ENCODE peak calls at places on chromosomes 13 and 19, in four cellular contexts. One of them, this sample, is unnamed.
A peak's percentile ranks its signal among the peaks of the same experiment; 100 is the strongest.

GRCh38 chr13:108755084-108755483 is 125.7 kb downstream of the MYO16 start:
- DNase-seq in hepatocyte: no peak
- DNase-seq in pancreas: no peak
- DNase-seq in left ventricle myocardium inferior: no peak
- DNase-seq in this sample: no peak

GRCh38 chr13:30810261-30810701 is 74.9 kb downstream of the ALOX5AP start:
- DNase-seq in hepatocyte: no peak
- DNase-seq in pancreas: no peak
- DNase-seq in left ventricle myocardium inferior: no peak
- DNase-seq in this sample: peak; percentile 74

GRCh38 chr13:94249512-94249911 is 230.0 kb downstream of the DCT start:
- DNase-seq in hepatocyte: no peak
- DNase-seq in pancreas: no peak
- DNase-seq in left ventricle myocardium inferior: no peak
- DNase-seq in this sample: no peak

GRCh38 chr13:108496364-108497215 is 132.8 kb upstream of the MYO16 start:
- DNase-seq in hepatocyte: peak; percentile 5
- DNase-seq in pancreas: no peak
- DNase-seq in left ventricle myocardium inferior: no peak
- DNase-seq in this sample: peak; percentile 2

GRCh38 chr19:13794388-13794751 is 873 bp upstream of the ZSWIM4 start:
- DNase-seq in hepatocyte: no peak
- DNase-seq in pancreas: peak; percentile 82
- DNase-seq in left ventricle myocardium inferior: peak; percentile 83
- DNase-seq in this sample: peak; percentile 27

GRCh38 chr19:2261438-2262172 is 5.4 kb upstream of the JSRP1 start:
- DNase-seq in hepatocyte: no peak
- DNase-seq in pancreas: no peak
- DNase-seq in left ventricle myocardium inferior: no peak
- DNase-seq in this sample: no peak

GRCh38 chr19:28582344-28582743 is 630.6 kb downstream of the UQCRFS1 start:
- DNase-seq in hepatocyte: no peak
- DNase-seq in pancreas: no peak
- DNase-seq in left ventricle myocardium inferior: no peak
- DNase-seq in this sample: no peak

GRCh38 chr13:29524176-29524575 is 71.3 kb downstream of the SLC7A1 start:
- DNase-seq in hepatocyte: no peak
- DNase-seq in pancreas: peak; percentile 52
- DNase-seq in left ventricle myocardium inferior: peak; percentile 79
- DNase-seq in this sample: no peak

GRCh38 chr19:54190503-54190941 is 586 bp upstream of the TSEN34 start:
- DNase-seq in hepatocyte: peak; percentile 100
- DNase-seq in pancreas: peak; percentile 99
- DNase-seq in left ventricle myocardium inferior: peak; percentile 99
- DNase-seq in this sample: peak; percentile 98

GRCh38 chr13:26220575-26220974 is 1.5 kb downstream of the RNF6 start:
- DNase-seq in hepatocyte: peak; percentile 38
- DNase-seq in pancreas: no peak
- DNase-seq in left ventricle myocardium inferior: no peak
- DNase-seq in this sample: peak; percentile 67

GRCh38 chr13:70856706-70857105 is 748.5 kb upstream of the KLHL1 start:
- DNase-seq in hepatocyte: peak; percentile 66
- DNase-seq in pancreas: no peak
- DNase-seq in left ventricle myocardium inferior: no peak
- DNase-seq in this sample: no peak

GRCh38 chr19:40609561-40610395 is 8.6 kb downstream of the LTBP4 start:
- DNase-seq in hepatocyte: peak; percentile 87
- DNase-seq in pancreas: peak; percentile 95
- DNase-seq in left ventricle myocardium inferior: peak; percentile 90
- DNase-seq in this sample: peak; percentile 77

GRCh38 chr19:39112338-39112890 is 13.2 kb upstream of the PAK4 start:
- DNase-seq in hepatocyte: no peak
- DNase-seq in pancreas: no peak
- DNase-seq in left ventricle myocardium inferior: no peak
- DNase-seq in this sample: peak; percentile 59

GRCh38 chr19:39602224-39602623 is at the start of gene LGALS13:
- DNase-seq in hepatocyte: no peak
- DNase-seq in pancreas: no peak
- DNase-seq in left ventricle myocardium inferior: no peak
- DNase-seq in this sample: no peak

GRCh38 chr19:4583961-4584669 is 24.6 kb upstream of the SEMA6B start:
- DNase-seq in hepatocyte: no peak
- DNase-seq in pancreas: no peak
- DNase-seq in left ventricle myocardium inferior: no peak
- DNase-seq in this sample: no peak

GRCh38 chr19:7391218-7391670 is 42.5 kb downstream of the ARHGEF18 start:
- DNase-seq in hepatocyte: peak; percentile 77
- DNase-seq in pancreas: no peak
- DNase-seq in left ventricle myocardium inferior: no peak
- DNase-seq in this sample: peak; percentile 99

GRCh38 chr19:55257461-55258411 is 1.1 kb downstream of the PPP6R1 start:
- DNase-seq in hepatocyte: peak; percentile 48
- DNase-seq in pancreas: no peak
- DNase-seq in left ventricle myocardium inferior: no peak
- DNase-seq in this sample: peak; percentile 29

GRCh38 chr19:6402834-6403608 is 10.1 kb upstream of the GTF2F1 start:
- DNase-seq in hepatocyte: peak; percentile 68
- DNase-seq in pancreas: no peak
- DNase-seq in left ventricle myocardium inferior: no peak
- DNase-seq in this sample: no peak

GRCh38 chr13:26186141-26186870 is 35.8 kb downstream of the RNF6 start:
- DNase-seq in hepatocyte: peak; percentile 96
- DNase-seq in pancreas: peak; percentile 95
- DNase-seq in left ventricle myocardium inferior: peak; percentile 88
- DNase-seq in this sample: peak; percentile 91

GRCh38 chr13:114325729-114326128 is 11.4 kb downstream of the CHAMP1 start:
- DNase-seq in hepatocyte: no peak
- DNase-seq in pancreas: no peak
- DNase-seq in left ventricle myocardium inferior: no peak
- DNase-seq in this sample: no peak

GRCh38 chr19:48120505-48120904 is 9.9 kb upstream of the PLA2G4C start:
- DNase-seq in hepatocyte: no peak
- DNase-seq in pancreas: no peak
- DNase-seq in left ventricle myocardium inferior: no peak
- DNase-seq in this sample: no peak

GRCh38 chr13:23996456-23996855 is 99.2 kb upstream of the C1QTNF9B start:
- DNase-seq in hepatocyte: no peak
- DNase-seq in pancreas: no peak
- DNase-seq in left ventricle myocardium inferior: no peak
- DNase-seq in this sample: no peak

GRCh38 chr19:56112313-56112709 is 8.8 kb downstream of the ZNF787 start:
- DNase-seq in hepatocyte: no peak
- DNase-seq in pancreas: no peak
- DNase-seq in left ventricle myocardium inferior: no peak
- DNase-seq in this sample: no peak

GRCh38 chr13:39765801-39766463 is 110.5 kb downstream of the COG6 start:
- DNase-seq in hepatocyte: no peak
- DNase-seq in pancreas: no peak
- DNase-seq in left ventricle myocardium inferior: peak; percentile 35
- DNase-seq in this sample: no peak

DNA sequence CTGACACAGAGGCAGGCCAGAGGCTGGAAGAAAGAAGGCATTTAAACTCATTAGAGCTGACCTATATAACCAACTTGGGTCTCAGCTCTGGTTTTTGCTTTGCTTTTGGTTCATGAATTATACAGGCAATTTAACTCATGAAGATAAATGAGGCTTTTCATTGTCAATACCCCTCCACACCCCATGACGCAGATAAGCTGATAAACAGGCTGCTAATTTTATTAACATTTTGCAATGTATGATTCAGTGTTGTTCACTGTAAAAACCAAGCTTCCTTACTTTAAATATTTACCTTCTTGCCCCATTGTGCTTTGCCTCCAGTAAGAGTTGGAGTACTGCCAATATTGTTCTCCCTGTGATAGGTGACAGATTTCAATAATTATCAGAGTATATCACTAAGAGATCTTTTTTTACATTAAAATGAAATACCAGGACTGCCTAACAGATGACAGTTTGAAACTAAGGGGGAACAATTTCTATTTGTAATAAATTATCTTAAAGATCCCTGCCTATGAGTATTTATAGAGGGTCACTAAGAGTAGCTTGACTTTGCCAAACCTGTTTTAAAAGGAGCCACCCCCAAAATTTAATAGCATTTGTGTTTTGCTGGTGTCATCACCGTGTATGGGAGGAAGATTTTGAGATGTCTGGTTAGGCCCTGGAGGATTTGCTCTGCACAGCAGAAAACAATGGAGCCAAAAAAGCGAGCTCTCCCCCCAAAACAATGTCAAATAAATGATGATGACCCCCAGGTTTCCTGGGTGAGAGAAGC is 472.7 kb upstream of the NBEA start:
- DNase-seq in hepatocyte: peak; percentile 23
- DNase-seq in pancreas: no peak
- DNase-seq in left ventricle myocardium inferior: no peak
- DNase-seq in this sample: peak; percentile 62
- TF ChIP-seq CTCF in hepatocyte: no peak
- TF ChIP-seq CTCF in pancreas: no peak
- TF ChIP-seq CTCF in left ventricle myocardium inferior: no peak
- TF ChIP-seq CTCF in this sample: no peak

GRCh38 chr13:97493471-97493870 is 59.5 kb downstream of the RAP2A start:
- DNase-seq in hepatocyte: no peak
- DNase-seq in pancreas: no peak
- DNase-seq in left ventricle myocardium inferior: no peak
- DNase-seq in this sample: no peak

GRCh38 chr13:97499181-97499580 is 65.2 kb downstream of the RAP2A start:
- DNase-seq in hepatocyte: peak; percentile 31
- DNase-seq in pancreas: no peak
- DNase-seq in left ventricle myocardium inferior: no peak
- DNase-seq in this sample: no peak

GRCh38 chr13:97495678-97496077 is 61.7 kb downstream of the RAP2A start:
- DNase-seq in hepatocyte: no peak
- DNase-seq in pancreas: no peak
- DNase-seq in left ventricle myocardium inferior: no peak
- DNase-seq in this sample: no peak

GRCh38 chr13:97498419-97498818 is 64.5 kb downstream of the RAP2A start:
- DNase-seq in hepatocyte: peak; percentile 35
- DNase-seq in pancreas: no peak
- DNase-seq in left ventricle myocardium inferior: no peak
- DNase-seq in this sample: no peak

GRCh38 chr13:97496511-97496910 is 62.5 kb downstream of the RAP2A start:
- DNase-seq in hepatocyte: peak; percentile 19
- DNase-seq in pancreas: no peak
- DNase-seq in left ventricle myocardium inferior: no peak
- DNase-seq in this sample: no peak
- H3K27ac ChIP-seq in hepatocyte: no peak overlapping the region
- H3K27ac ChIP-seq in pancreas: no peak overlapping the region
- H3K27ac ChIP-seq in left ventricle myocardium inferior: no peak overlapping the region
- H3K27ac ChIP-seq in this sample: no peak overlapping the region

GRCh38 chr13:51803018-51803417 is 945 bp downstream of the DHRS12 start:
- DNase-seq in hepatocyte: no peak
- DNase-seq in pancreas: no peak
- DNase-seq in left ventricle myocardium inferior: no peak
- DNase-seq in this sample: no peak

GRCh38 chr13:51799261-51799660 is 4.7 kb downstream of the DHRS12 start:
- DNase-seq in hepatocyte: no peak
- DNase-seq in pancreas: no peak
- DNase-seq in left ventricle myocardium inferior: no peak
- DNase-seq in this sample: no peak

GRCh38 chr13:51802601-51803000 is 1.4 kb downstream of the DHRS12 start:
- DNase-seq in hepatocyte: no peak
- DNase-seq in pancreas: no peak
- DNase-seq in left ventricle myocardium inferior: no peak
- DNase-seq in this sample: no peak

GRCh38 chr13:51801631-51802099 is 2.3 kb downstream of the DHRS12 start:
- DNase-seq in hepatocyte: no peak
- DNase-seq in pancreas: peak; percentile 82
- DNase-seq in left ventricle myocardium inferior: peak; percentile 81
- DNase-seq in this sample: no peak

GRCh38 chr13:51800456-51800855 is 3.5 kb downstream of the DHRS12 start:
- DNase-seq in hepatocyte: no peak
- DNase-seq in pancreas: no peak
- DNase-seq in left ventricle myocardium inferior: no peak
- DNase-seq in this sample: no peak
- H3K4me1 ChIP-seq in hepatocyte: peaks cover 16% of the 10 kb centered on the region
- H3K4me1 ChIP-seq in pancreas: peaks cover 19% of the 10 kb centered on the region
- H3K4me1 ChIP-seq in left ventricle myocardium inferior: peaks cover 52% of the 10 kb centered on the region
- H3K4me1 ChIP-seq in this sample: no peaks in the 10 kb centered on the region

GRCh38 chr19:10915511-10916091 is 12.8 kb downstream of the YIPF2 start:
- DNase-seq in hepatocyte: peak; percentile 63
- DNase-seq in pancreas: no peak
- DNase-seq in left ventricle myocardium inferior: no peak
- DNase-seq in this sample: peak; percentile 44
- TF ChIP-seq CTCF in hepatocyte: peak; percentile 7
- TF ChIP-seq CTCF in pancreas: no peak
- TF ChIP-seq CTCF in left ventricle myocardium inferior: no peak
- TF ChIP-seq CTCF in this sample: no peak

GRCh38 chr19:35297515-35297848 is 5.5 kb downstream of the MAG start:
- DNase-seq in hepatocyte: no peak
- DNase-seq in pancreas: no peak
- DNase-seq in left ventricle myocardium inferior: no peak
- DNase-seq in this sample: no peak
- H3K27ac ChIP-seq in hepatocyte: no peak overlapping the region
- H3K27ac ChIP-seq in pancreas: no peak overlapping the region
- H3K27ac ChIP-seq in left ventricle myocardium inferior: no peak overlapping the region
- H3K27ac ChIP-seq in this sample: no peak overlapping the region

This sample was measured in foreskin keratinocyte.